ENCODE peak calls at places on chromosomes 12 and 14, in seven cellular contexts. Y is HCT116, W is OCI-LY7, S is H1, I is tibial artery, R is uterus, J is ovary. Q is an unnamed sample.

GRCh38 chr14:20559461-20559904 is 1.4 kb downstream of the RNASE9 start:
- DNase-seq in S (no peak), I (no peak), W (no peak), J (no peak), Y (no peak), R (no peak), Q (no peak)

GRCh38 chr14:104284107-104284592 is 145.8 kb downstream of the KIF26A start:
- DNase-seq in R (no peak), Y (no peak), I (no peak), J (no peak), S (no peak), W (no peak), Q (no peak)

GRCh38 chr12:23628836-23629235 is 320.6 kb downstream of the SOX5 start:
- DNase-seq in S (no peak), R (no peak), Y (no peak), J (no peak), W (no peak), I (no peak), Q (no peak)

GRCh38 chr12:67943295-67943892 is 45.9 kb upstream of the IFNG-AS1 start:
- DNase-seq in J (peak; percentile 24), Y (peak; percentile 39), W (peak; percentile 83), S (peak; percentile 64), I (peak; percentile 89), R (peak; percentile 37), Q (peak; percentile 31)

GRCh38 chr12:131102991-131103609 is 149.4 kb downstream of the ADGRD1 start:
- DNase-seq in S (peak; percentile 45), W (no peak), I (peak; percentile 13), J (peak; percentile 7), R (peak; percentile 14), Y (no peak), Q (peak; percentile 55)

GRCh38 chr14:24900281-24900868 is 149.6 kb downstream of the STXBP6 start:
- DNase-seq in S (no peak), J (no peak), I (no peak), R (no peak), W (no peak), Y (no peak), Q (no peak)

GRCh38 chr14:61388976-61389576 is 67.7 kb downstream of the PRKCH start:
- DNase-seq in S (no peak), Y (peak; percentile 36), J (no peak), R (no peak), I (no peak), W (no peak), Q (no peak)

GRCh38 chr12:103043531-103044445 is 86.3 kb downstream of the ASCL1 start:
- DNase-seq in Y (no peak), S (no peak), I (no peak), J (no peak), R (no peak), W (no peak), Q (no peak)

GRCh38 chr12:122963928-122964240 is 2.4 kb downstream of the ABCB9 start:
- DNase-seq in W (no peak), J (peak; percentile 71), R (peak; percentile 59), S (no peak), I (no peak), Y (no peak), Q (peak; percentile 68)

GRCh38 chr14:48943913-48944312 is 642.3 kb downstream of the RPS29 start:
- DNase-seq in I (no peak), W (no peak), Y (no peak), J (no peak), R (no peak), S (no peak), Q (no peak)

GRCh38 chr12:25689996-25690501 is 137.0 kb upstream of the LMNTD1 start:
- DNase-seq in I (no peak), W (no peak), R (no peak), S (no peak), J (peak; percentile 15), Y (no peak), Q (peak; percentile 49)

GRCh38 chr12:22443379-22444316 is 100.7 kb downstream of the C2CD5 start:
- DNase-seq in Y (peak; percentile 75), S (peak; percentile 52), R (peak; percentile 43), W (peak; percentile 84), J (peak; percentile 47), I (peak; percentile 50), Q (peak; percentile 63)

GRCh38 chr12:43776498-43776897 is 17.7 kb downstream of the IRAK4 start:
- DNase-seq in J (no peak), R (no peak), I (no peak), W (peak; percentile 43), S (no peak), Y (peak; percentile 16), Q (no peak)

GRCh38 chr14:61854898-61855297 is 92.7 kb downstream of the SNAPC1 start:
- DNase-seq in W (no peak), S (no peak), I (no peak), Y (no peak), R (no peak), J (no peak), Q (no peak)

GRCh38 chr12:58316926-58317325 is 375.6 kb downstream of the ATP23 start:
- DNase-seq in W (no peak), Y (no peak), I (no peak), R (no peak), S (no peak), J (no peak), Q (no peak)

GRCh38 chr12:92151916-92152315 is 6.3 kb upstream of the BTG1 start:
- DNase-seq in R (no peak), I (no peak), W (no peak), J (no peak), S (no peak), Y (no peak), Q (no peak)

GRCh38 chr14:101456246-101457159 is 104.8 kb upstream of the DIO3 start:
- DNase-seq in Y (no peak), J (peak; percentile 4), R (no peak), I (no peak), S (peak; percentile 51), W (no peak), Q (no peak)

GRCh38 chr12:54169036-54169435 is 19.7 kb downstream of the SMUG1 start:
- DNase-seq in W (no peak), J (no peak), I (no peak), Y (no peak), R (no peak), S (no peak), Q (no peak)

GRCh38 chr12:28966049-28966778 is 182.9 kb upstream of the FAR2 start:
- DNase-seq in R (peak; percentile 25), I (no peak), J (no peak), W (no peak), Y (no peak), S (no peak), Q (peak; percentile 67)

GRCh38 chr12:109523504-109523903 is 46.1 kb downstream of the UBE3B start:
- DNase-seq in I (no peak), J (no peak), S (no peak), W (no peak), Y (no peak), R (no peak), Q (no peak)

DNA sequence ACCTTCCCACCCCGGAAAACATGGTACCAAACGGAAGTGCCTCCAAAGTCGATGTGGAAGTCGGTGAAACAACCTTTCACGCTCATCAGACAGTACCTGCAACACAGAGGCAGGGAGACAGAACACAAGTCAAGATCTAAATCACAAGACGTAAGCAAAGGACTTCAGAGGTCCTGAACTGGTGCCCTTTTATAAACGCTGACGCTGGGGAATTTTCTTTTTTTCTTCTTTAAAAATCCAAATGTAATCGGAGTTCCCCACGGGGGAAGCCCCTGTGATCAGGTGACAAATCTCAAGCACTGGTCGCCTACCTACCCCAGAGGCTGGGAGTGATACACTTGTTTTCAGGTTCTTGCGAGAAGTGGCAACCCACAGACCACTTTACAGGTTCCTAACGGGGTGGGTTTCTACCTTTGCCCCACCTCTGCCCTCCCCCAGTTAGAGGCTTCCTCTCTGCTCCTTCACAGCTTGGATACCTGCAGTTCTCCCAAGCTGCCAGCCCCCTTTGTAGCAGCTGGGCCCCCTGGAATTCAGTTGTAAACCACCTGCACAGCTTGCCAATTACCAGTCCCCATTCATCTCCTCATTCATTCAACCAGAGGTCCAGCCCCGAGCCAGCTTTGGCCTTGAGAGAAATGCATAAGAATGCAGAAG is 46.2 kb downstream of the KDM2B start:
- DNase-seq in R (no peak), S (peak; percentile 54), J (no peak), Y (no peak), W (peak; percentile 18), I (no peak), Q (no peak)
- H3K4me1 ChIP-seq in R (peaks cover 8% of the 10 kb centered on the region), S (peaks cover 7% of the 10 kb centered on the region), J (peaks cover 26% of the 10 kb centered on the region), Y (peaks cover 45% of the 10 kb centered on the region), W (peaks cover 65% of the 10 kb centered on the region), I (peaks cover 15% of the 10 kb centered on the region), Q (peaks cover 69% of the 10 kb centered on the region)

GRCh38 chr12:127770123-127770522 is 496.8 kb upstream of the TMEM132C start:
- DNase-seq in W (no peak), R (no peak), J (no peak), Y (no peak), I (no peak), S (no peak), Q (no peak)
- H3K27ac ChIP-seq in W (no peak overlapping the region), R (no peak overlapping the region), J (no peak overlapping the region), Y (no peak overlapping the region), I (no peak overlapping the region), S (no peak overlapping the region), Q (no peak overlapping the region)

DNA sequence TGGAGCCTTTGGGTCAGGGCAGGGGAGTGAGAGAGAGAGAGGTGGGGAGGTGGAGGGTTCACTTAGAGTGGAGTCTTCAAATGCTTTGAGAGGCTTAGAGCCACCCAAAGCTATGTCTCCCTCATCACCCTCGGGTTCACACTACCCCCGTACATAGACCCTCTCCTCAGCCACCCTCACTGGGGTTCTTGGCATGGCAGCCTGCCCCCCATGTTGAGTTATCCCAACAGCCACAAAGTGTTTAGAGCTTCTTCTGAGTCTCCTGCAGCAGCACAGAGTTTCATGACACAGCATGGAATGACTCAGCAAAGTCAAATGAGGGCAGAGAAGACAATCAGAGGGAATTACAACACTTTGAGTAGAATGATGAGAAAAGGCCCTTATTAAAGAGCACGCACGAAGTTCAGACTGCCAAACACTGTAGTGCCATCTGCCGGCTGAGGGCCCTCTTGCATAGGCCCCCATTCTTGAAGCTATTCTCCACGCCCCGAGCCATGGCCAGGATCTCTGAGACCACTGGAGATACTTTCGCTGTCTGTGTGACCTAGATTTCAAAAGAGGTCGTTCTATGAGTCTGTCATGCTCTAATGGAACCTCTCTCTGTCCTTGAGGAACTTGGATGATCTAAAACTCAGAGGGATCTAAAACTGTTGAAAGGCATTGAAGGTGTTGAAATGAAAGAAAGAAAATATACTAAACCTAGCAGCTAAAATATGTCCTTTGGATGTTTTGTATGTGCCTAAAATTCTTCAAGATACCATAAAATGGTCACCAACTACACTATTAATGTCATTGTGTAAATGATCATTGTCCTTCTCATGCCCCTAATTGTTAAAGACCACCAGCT is 221.9 kb downstream of the PELI2 start:
- DNase-seq in J (peak; percentile 70), S (peak; percentile 56), I (peak; percentile 85), Y (peak; percentile 53), W (peak; percentile 33), R (peak; percentile 73), Q (peak; percentile 67)
- TF ChIP-seq CTCF in J (peak; percentile 67), S (peak; percentile 83), I (peak; percentile 82), Y (peak; percentile 61), W (peak; percentile 68), R (peak; percentile 61), Q (peak; percentile 88)

DNA sequence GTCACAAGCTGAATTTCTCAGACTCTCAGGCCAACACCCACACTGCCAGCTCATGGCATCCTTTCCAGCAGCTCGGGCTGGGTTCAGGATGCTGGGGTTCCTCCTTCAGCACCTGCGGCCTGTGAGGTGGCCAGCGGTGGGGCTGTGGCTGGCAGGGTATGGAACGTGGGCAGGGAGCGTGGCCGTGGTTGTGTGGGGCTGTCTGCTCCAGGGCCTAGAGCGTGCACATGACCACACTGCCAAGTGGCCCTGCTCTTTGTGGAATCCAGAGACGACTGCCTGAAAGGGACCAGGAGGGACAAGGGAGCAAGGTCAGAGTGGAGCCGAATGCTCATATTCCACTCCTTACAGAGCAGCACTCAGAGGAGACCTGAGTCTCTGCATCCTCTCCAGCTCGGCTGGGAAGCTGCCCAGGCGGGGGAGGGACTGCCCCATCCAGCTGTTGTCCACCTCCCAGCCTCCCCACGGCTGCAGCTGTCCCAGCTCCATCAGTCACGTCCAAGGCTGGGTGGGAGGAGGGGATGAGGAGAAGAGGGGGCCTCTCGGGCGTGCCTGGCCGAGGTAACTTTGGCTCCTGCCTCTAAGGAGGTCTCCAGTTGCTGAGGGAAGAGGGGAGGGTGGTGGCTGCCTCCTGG is 71.3 kb downstream of the TSPAN9 start:
- DNase-seq in W (no peak), R (peak; percentile 82), Y (no peak), S (no peak), I (no peak), J (peak; percentile 76), Q (peak; percentile 74)
- H3K4me1 ChIP-seq in W (no peaks in the 10 kb centered on the region), R (peaks cover 25% of the 10 kb centered on the region), Y (no peaks in the 10 kb centered on the region), S (peaks cover 8% of the 10 kb centered on the region), I (peaks cover 38% of the 10 kb centered on the region), J (peaks cover 22% of the 10 kb centered on the region), Q (peaks cover 80% of the 10 kb centered on the region)